ENCODE peak calls at places on chromosomes 7 and 10, in nine cellular contexts. A, H, T, X, I, L, Q, Y and C are unnamed samples.

GRCh38 chr7:27167170-27167505 is 1.8 kb upstream of the HOXA9 start:
- DNase-seq in A (peak; percentile 93), H (no peak), T (no peak), X (no peak), I (no peak), L (no peak), Q (no peak), Y (no peak), C (no peak)

GRCh38 chr10:118564652-118565051 is 30.8 kb downstream of the PRLHR start:
- DNase-seq in A (peak; percentile 13), H (no peak), T (peak; percentile 1), X (no peak), I (no peak), L (no peak), Q (peak; percentile 8), Y (no peak), C (peak; percentile 17)

GRCh38 chr10:23517155-23517554 is 78.3 kb downstream of the OTUD1 start:
- DNase-seq in A (no peak), H (no peak), T (no peak), X (no peak), I (no peak), L (no peak), Q (no peak), Y (no peak), C (no peak)

GRCh38 chr7:4749798-4750197 is 25.6 kb upstream of the AP5Z1 start:
- DNase-seq in A (no peak), H (no peak), T (no peak), X (no peak), I (no peak), L (no peak), Q (no peak), Y (no peak), C (no peak)

GRCh38 chr10:122295423-122295947 is 24.4 kb downstream of the BTBD16 start:
- DNase-seq in A (no peak), H (no peak), T (no peak), X (no peak), I (no peak), L (no peak), Q (no peak), Y (no peak), C (no peak)

GRCh38 chr7:108584211-108584610 is 14.5 kb downstream of the DNAJB9 start:
- DNase-seq in A (no peak), H (no peak), T (no peak), X (no peak), I (no peak), L (no peak), Q (no peak), Y (no peak), C (no peak)

GRCh38 chr7:72751978-72752377 is 76.0 kb downstream of the TYW1B start:
- DNase-seq in A (no peak), H (no peak), T (no peak), X (no peak), I (no peak), L (no peak), Q (no peak), Y (no peak), C (no peak)

GRCh38 chr7:99839560-99840011 is 11.8 kb downstream of the CYP3A43 start:
- DNase-seq in A (no peak), H (no peak), T (peak; percentile 78), X (peak; percentile 60), I (no peak), L (peak; percentile 60), Q (no peak), Y (no peak), C (no peak)

GRCh38 chr7:3846738-3847137 is 545.7 kb downstream of the SDK1 start:
- DNase-seq in A (no peak), H (no peak), T (no peak), X (no peak), I (no peak), L (no peak), Q (no peak), Y (no peak), C (no peak)

GRCh38 chr10:119207713-119208552 is 562 bp downstream of the GRK5 start:
- DNase-seq in A (peak; percentile 70), H (peak; percentile 56), T (no peak), X (peak; percentile 51), I (peak; percentile 60), L (peak; percentile 72), Q (peak; percentile 50), Y (peak; percentile 16), C (no peak)

GRCh38 chr7:94375713-94376112 is 19.0 kb upstream of the COL1A2 start:
- DNase-seq in A (peak; percentile 97), H (peak; percentile 96), T (no peak), X (peak; percentile 23), I (no peak), L (no peak), Q (peak; percentile 97), Y (no peak), C (peak; percentile 39)

GRCh38 chr10:125878957-125879835 is 1.9 kb downstream of the DHX32 start:
- DNase-seq in A (peak; percentile 87), H (peak; percentile 88), T (no peak), X (no peak), I (no peak), L (no peak), Q (peak; percentile 64), Y (no peak), C (peak; percentile 44)

GRCh38 chr10:4847580-4848020 is 21.6 kb downstream of the AKR1E2 start:
- DNase-seq in A (peak; percentile 70), H (peak; percentile 62), T (no peak), X (no peak), I (no peak), L (no peak), Q (peak; percentile 80), Y (no peak), C (peak; percentile 60)

GRCh38 chr7:158239290-158239981 is 348.2 kb downstream of the PTPRN2 start:
- DNase-seq in A (no peak), H (no peak), T (peak; percentile 95), X (peak; percentile 92), I (no peak), L (peak; percentile 74), Q (no peak), Y (no peak), C (no peak)

GRCh38 chr10:130631139-130631864 is 495.1 kb downstream of the GLRX3 start:
- DNase-seq in A (no peak), H (peak; percentile 47), T (no peak), X (peak; percentile 21), I (no peak), L (no peak), Q (no peak), Y (no peak), C (no peak)

GRCh38 chr7:92325850-92326249 is 80.1 kb downstream of the ANKIB1 start:
- DNase-seq in A (no peak), H (no peak), T (no peak), X (no peak), I (no peak), L (no peak), Q (peak; percentile 15), Y (no peak), C (no peak)

GRCh38 chr10:80405636-80406035 is 2.7 kb upstream of the PRXL2A start:
- DNase-seq in A (no peak), H (peak; percentile 40), T (no peak), X (no peak), I (no peak), L (no peak), Q (no peak), Y (no peak), C (no peak)

GRCh38 chr10:21830037-21830436 is 173.5 kb downstream of the DNAJC1 start:
- DNase-seq in A (no peak), H (no peak), T (no peak), X (no peak), I (no peak), L (no peak), Q (no peak), Y (no peak), C (no peak)

GRCh38 chr7:148556892-148557291 is 33.7 kb upstream of the C7orf33 start:
- DNase-seq in A (no peak), H (no peak), T (no peak), X (no peak), I (no peak), L (no peak), Q (no peak), Y (no peak), C (no peak)

GRCh38 chr7:128352138-128352537 is 8.4 kb upstream of the RBM28 start:
- DNase-seq in A (no peak), H (no peak), T (peak; percentile 11), X (peak; percentile 27), I (peak; percentile 54), L (no peak), Q (peak; percentile 21), Y (no peak), C (no peak)

GRCh38 chr10:71124921-71125748 is 87.2 kb upstream of the UNC5B start:
- DNase-seq in A (no peak), H (no peak), T (peak; percentile 28), X (no peak), I (no peak), L (no peak), Q (no peak), Y (no peak), C (no peak)

GRCh38 chr7:27586825-27587224 is 75.9 kb downstream of the HIBADH start:
- DNase-seq in A (no peak), H (no peak), T (peak; percentile 89), X (peak; percentile 52), I (no peak), L (peak; percentile 62), Q (no peak), Y (no peak), C (no peak)

GRCh38 chr7:66664590-66665293 is 36.1 kb downstream of the KCTD7 start:
- DNase-seq in A (no peak), H (no peak), T (no peak), X (no peak), I (no peak), L (no peak), Q (no peak), Y (no peak), C (no peak)

GRCh38 chr7:117137868-117138267 is 184.6 kb downstream of the ST7 start:
- DNase-seq in A (no peak), H (no peak), T (no peak), X (no peak), I (no peak), L (no peak), Q (no peak), Y (no peak), C (no peak)

GRCh38 chr7:2936891-2937580 is 92.9 kb upstream of the GNA12 start:
- DNase-seq in A (no peak), H (no peak), T (no peak), X (no peak), I (no peak), L (peak; percentile 30), Q (no peak), Y (no peak), C (no peak)

GRCh38 chr10:74227697-74228424 is 76.8 kb downstream of the ADK start:
- DNase-seq in A (peak; percentile 60), H (peak; percentile 59), T (no peak), X (no peak), I (no peak), L (no peak), Q (peak; percentile 6), Y (no peak), C (peak; percentile 42)

GRCh38 chr10:16856567-16856966 is 39.3 kb upstream of the RSU1 start:
- DNase-seq in A (no peak), H (peak; percentile 34), T (peak; percentile 16), X (no peak), I (no peak), L (no peak), Q (no peak), Y (no peak), C (no peak)

GRCh38 chr7:43764039-43764789 is 5.7 kb downstream of the BLVRA start:
- DNase-seq in A (no peak), H (peak; percentile 27), T (no peak), X (peak; percentile 49), I (peak; percentile 45), L (peak; percentile 77), Q (no peak), Y (no peak), C (no peak)

GRCh38 chr10:3636356-3637181 is 148.4 kb downstream of the KLF6 start:
- DNase-seq in A (no peak), H (no peak), T (peak; percentile 43), X (no peak), I (no peak), L (no peak), Q (no peak), Y (no peak), C (no peak)

GRCh38 chr7:138907849-138908248 is 73.3 kb downstream of the KIAA1549 start:
- DNase-seq in A (no peak), H (no peak), T (no peak), X (no peak), I (no peak), L (no peak), Q (no peak), Y (no peak), C (no peak)